ENCODE peak calls at places on chromosomes 3 and 15, in seven cellular contexts. M is spleen, N is testis, H is stomach, R is Peyer's patch, P is esophagus muscularis mucosa, Q is right lobe of liver. O is an unnamed sample.

GRCh38 chr15:100861511-100861991 is 18.1 kb upstream of the ALDH1A3 start:
- DNase-seq in P (no peak), H (no peak), R (no peak), N (peak; percentile 46), M (no peak), Q (no peak), O (peak; percentile 44)

GRCh38 chr15:99476413-99477222 is 89.2 kb upstream of the MEF2A start:
- DNase-seq in N (no peak), M (peak; percentile 90), Q (no peak), H (peak; percentile 43), P (peak; percentile 95), R (peak; percentile 51), O (peak; percentile 68)

GRCh38 chr15:39869251-39869650 is 50.8 kb downstream of the GPR176 start:
- DNase-seq in H (no peak), N (no peak), R (no peak), Q (no peak), P (no peak), M (no peak), O (no peak)

GRCh38 chr3:129695203-129695602 is 88.7 kb upstream of the PLXND1 start:
- DNase-seq in N (no peak), Q (no peak), P (no peak), M (no peak), H (no peak), R (no peak), O (no peak)

GRCh38 chr3:41158947-41159346 is 40.4 kb upstream of the CTNNB1 start:
- DNase-seq in H (no peak), P (no peak), R (no peak), Q (no peak), M (no peak), N (no peak), O (no peak)

GRCh38 chr3:96813820-96814580 is 394 bp upstream of the EPHA6 start:
- DNase-seq in Q (peak; percentile 58), R (no peak), P (no peak), H (peak; percentile 35), N (peak; percentile 64), M (peak; percentile 71), O (peak; percentile 24)

GRCh38 chr3:36904641-36905040 is 40.2 kb downstream of the TRANK1 start:
- DNase-seq in P (no peak), Q (no peak), N (peak; percentile 34), H (no peak), M (peak; percentile 74), R (no peak), O (peak; percentile 60)

GRCh38 chr3:177905895-177906511 is 630.2 kb upstream of the KCNMB2 start:
- DNase-seq in Q (no peak), H (no peak), P (no peak), M (no peak), R (no peak), N (no peak), O (no peak)

GRCh38 chr3:66017084-66017990 is 21.4 kb downstream of the MAGI1 start:
- DNase-seq in N (no peak), M (no peak), Q (no peak), H (no peak), P (no peak), R (no peak), O (no peak)

GRCh38 chr3:88031543-88032148 is 27.2 kb downstream of the CGGBP1 start:
- DNase-seq in H (no peak), M (no peak), Q (no peak), R (no peak), P (no peak), N (no peak), O (no peak)

GRCh38 chr15:73284073-73284472 is 84.7 kb downstream of the HCN4 start:
- DNase-seq in H (no peak), P (no peak), N (no peak), Q (no peak), R (no peak), M (no peak), O (no peak)

GRCh38 chr15:65550681-65551098 is 20.4 kb downstream of the HACD3 start:
- DNase-seq in N (no peak), M (no peak), Q (no peak), R (no peak), H (no peak), P (no peak), O (no peak)

GRCh38 chr3:193883551-193883950 is 252.4 kb upstream of the HES1 start:
- DNase-seq in H (no peak), P (no peak), M (no peak), N (no peak), R (no peak), Q (no peak), O (no peak)

GRCh38 chr3:141257971-141258370 is 26.3 kb downstream of the PXYLP1 start:
- DNase-seq in Q (no peak), M (no peak), P (no peak), R (no peak), N (no peak), H (no peak), O (no peak)

GRCh38 chr15:40054746-40055575 is 16.0 kb upstream of the SRP14 start:
- DNase-seq in H (peak; percentile 84), P (no peak), Q (peak; percentile 80), M (peak; percentile 90), N (no peak), R (peak; percentile 61), O (no peak)

GRCh38 chr15:59160880-59161593 is 45.6 kb upstream of the LDHAL6B start:
- DNase-seq in P (no peak), M (no peak), N (peak; percentile 34), H (no peak), Q (no peak), R (no peak), O (no peak)

GRCh38 chr3:65971281-65972252 is 67.2 kb downstream of the MAGI1 start:
- DNase-seq in P (no peak), M (no peak), R (no peak), H (no peak), Q (no peak), N (no peak), O (no peak)

GRCh38 chr15:57668074-57668473 is 38.4 kb upstream of the POLR2M start:
- DNase-seq in Q (no peak), R (no peak), N (no peak), M (no peak), P (no peak), H (no peak), O (no peak)

DNA sequence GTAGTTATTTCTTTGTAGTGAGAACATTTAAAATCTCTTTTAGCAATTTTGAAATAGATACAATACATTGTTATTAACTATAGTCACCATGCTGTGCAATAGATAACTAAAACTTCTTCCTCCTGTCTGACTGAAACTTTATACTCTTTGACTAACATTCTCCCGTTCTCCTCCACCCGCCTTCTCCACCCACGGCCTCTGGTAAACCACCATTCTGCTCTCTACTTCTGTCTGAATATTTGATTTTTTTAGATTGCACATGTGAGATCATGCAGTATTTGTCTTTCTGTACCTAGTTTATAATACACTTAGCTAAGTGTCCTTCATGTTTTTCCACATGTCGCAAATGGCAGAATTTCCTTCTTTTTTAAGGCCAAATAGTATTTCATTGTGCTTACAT is 72.8 kb upstream of the RBM5 start:
- DNase-seq in N (no peak), Q (no peak), M (no peak), R (no peak), H (no peak), P (no peak), O (no peak)
- H3K36me3 ChIP-seq in N (no peaks in the 10 kb centered on the region), Q (peaks cover 5% of the 10 kb centered on the region), M (peaks cover 7% of the 10 kb centered on the region), R (peaks cover 39% of the 10 kb centered on the region), H (peaks cover 50% of the 10 kb centered on the region), P (peaks cover 25% of the 10 kb centered on the region), O (peaks cover 26% of the 10 kb centered on the region)

DNA sequence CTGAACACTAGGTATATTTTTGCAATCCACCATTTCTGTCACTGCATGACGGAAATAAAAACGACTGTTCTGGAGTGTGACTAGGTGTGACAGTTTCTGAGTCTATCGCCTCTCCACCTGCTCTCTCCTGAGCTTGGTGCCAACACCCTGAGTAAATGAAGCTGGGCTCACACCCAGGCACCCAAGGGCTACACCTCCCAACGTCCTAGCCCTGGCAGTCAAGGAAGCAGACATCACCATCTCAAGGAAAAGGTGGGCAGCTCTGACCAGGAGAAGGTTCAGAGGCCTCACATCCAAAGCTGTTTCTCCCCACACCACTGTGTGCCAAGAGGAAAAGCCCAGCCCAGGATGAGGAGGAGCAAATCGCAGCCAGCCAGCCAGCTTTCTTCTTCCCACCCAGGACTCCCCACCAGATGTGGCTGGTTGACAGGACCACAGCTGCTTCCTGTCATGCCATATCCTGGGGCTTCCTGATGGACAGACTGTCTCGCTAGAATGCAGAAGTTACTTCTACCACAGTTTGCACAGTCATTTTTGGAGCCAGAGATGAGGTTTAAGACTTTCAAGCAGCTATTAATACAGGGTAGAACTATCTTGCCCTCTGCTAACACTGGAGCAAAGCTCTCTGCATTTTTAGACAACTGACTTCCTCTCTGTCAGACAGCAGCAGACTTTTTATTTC is 3.3 kb downstream of the SCAMP2 start:
- DNase-seq in H (peak; percentile 62), Q (peak; percentile 43), R (peak; percentile 70), N (peak; percentile 37), P (peak; percentile 93), M (peak; percentile 87), O (peak; percentile 73)
- TF ChIP-seq POLR2A in H (no peak), Q (peak; percentile 38), R (peak; percentile 22), N (no peak), P (no peak), M (no peak), O (no peak)

DNA sequence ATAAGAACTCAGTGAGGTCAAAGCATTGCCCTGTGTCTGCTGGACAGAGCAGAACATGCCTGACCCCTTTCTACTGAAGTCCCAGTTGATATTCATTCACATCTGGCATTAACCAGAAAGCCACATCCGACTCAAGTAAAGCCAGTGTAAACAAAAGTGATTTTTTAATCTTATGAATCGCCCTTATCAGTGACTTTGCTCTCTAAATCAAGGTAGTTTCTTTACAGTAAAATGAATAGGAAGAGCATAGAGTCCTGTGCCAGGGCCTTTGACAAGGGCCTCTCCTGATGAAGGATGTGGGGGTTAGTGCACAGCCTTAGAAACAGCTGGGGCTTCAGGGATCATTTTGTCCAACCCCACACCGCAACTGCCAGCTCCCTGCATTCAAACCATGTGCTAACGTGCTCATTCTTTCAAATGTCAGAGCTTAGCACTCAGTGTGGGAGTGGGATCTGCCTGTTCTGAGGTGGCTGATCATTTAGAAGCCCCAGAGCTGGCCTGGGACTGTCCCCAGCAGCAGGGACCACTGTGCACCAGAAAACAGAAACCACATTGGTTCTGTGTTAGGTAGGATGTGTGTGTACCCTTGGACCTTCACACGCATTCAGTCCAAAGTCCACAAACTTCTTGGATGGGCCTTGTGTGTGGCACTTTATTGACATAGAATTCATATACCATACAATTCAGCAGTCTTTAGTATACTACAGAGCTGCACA is 55.3 kb downstream of the CCR4 start:
- DNase-seq in N (no peak), R (no peak), Q (no peak), H (no peak), M (no peak), P (no peak), O (no peak)
- H3K36me3 ChIP-seq in N (no peaks in the 10 kb centered on the region), R (peaks cover 33% of the 10 kb centered on the region), Q (no peaks in the 10 kb centered on the region), H (peaks cover 69% of the 10 kb centered on the region), M (peaks cover 20% of the 10 kb centered on the region), P (peaks cover 66% of the 10 kb centered on the region), O (peaks cover 44% of the 10 kb centered on the region)

DNA sequence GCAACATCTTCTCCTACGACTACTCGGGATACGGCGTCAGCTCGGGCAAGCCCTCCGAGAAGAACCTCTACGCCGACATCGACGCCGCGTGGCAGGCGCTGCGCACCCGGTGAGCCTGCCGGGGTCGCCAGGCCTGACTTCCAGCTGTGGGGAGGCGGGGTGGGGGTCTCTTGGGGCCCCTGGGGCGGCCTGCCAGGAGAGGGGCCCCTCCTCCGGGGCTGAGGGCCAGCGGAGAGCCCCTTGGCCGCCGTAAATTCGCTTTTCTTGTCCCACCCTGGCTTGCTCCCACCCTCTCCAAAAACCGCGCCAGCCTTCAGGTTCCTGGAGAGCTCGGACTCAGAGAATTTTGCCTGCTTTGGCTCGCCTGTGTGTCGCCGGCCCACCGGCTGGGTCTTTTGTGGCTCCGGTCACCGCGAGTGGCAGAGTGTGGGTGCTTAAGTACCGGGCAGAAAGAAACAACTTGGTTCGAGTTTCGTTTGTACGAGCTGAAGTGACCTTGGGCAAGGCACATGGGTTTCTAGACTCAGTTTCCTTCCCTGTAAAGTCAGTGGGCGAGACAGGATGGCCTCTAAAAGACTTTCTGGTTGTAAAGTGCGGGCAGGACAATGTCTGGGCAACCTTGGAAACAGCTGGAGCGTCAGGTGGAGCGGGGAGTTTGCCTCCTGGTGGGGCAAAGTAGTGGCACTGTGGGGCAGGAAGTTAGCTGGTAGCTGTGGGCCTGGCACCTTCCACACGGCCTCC is 971 bp downstream of the ABHD17C start:
- DNase-seq in P (no peak), Q (peak; percentile 42), N (peak; percentile 38), H (peak; percentile 69), R (peak; percentile 78), M (no peak), O (no peak)
- TF ChIP-seq POLR2A in P (no peak), Q (no peak), N (no peak), H (no peak), R (peak; percentile 44), M (no peak), O (no peak)

O was measured in heart left ventricle.